ENCODE peak calls at places on chromosomes 5 and 9, in five cellular contexts. M, X, I, N and D are unnamed samples.

GRCh38 chr5:68711311-68712200 is 382.3 kb upstream of the SLC30A5 start:
- DNase-seq in M (no peak), X (no peak), I (no peak), N (peak; percentile 33), D (no peak)

GRCh38 chr5:170361600-170361999 is 27.6 kb downstream of the KCNMB1 start:
- DNase-seq in M (no peak), X (no peak), I (no peak), N (no peak), D (no peak)

GRCh38 chr9:133133680-133134418 is 12.8 kb upstream of the RALGDS start:
- DNase-seq in M (peak; percentile 96), X (peak; percentile 72), I (peak; percentile 99), N (peak; percentile 96), D (peak; percentile 95)

GRCh38 chr9:82152181-82152580 is 163.6 kb downstream of the SPATA31D1 start:
- DNase-seq in M (no peak), X (no peak), I (peak; percentile 11), N (no peak), D (peak; percentile 67)

GRCh38 chr5:130141689-130142320 is 237.5 kb downstream of the CHSY3 start:
- DNase-seq in M (peak; percentile 66), X (no peak), I (peak; percentile 52), N (peak; percentile 7), D (no peak)

GRCh38 chr9:135215571-135216161 is 128.2 kb downstream of the OLFM1 start:
- DNase-seq in M (peak; percentile 43), X (no peak), I (peak; percentile 57), N (no peak), D (peak; percentile 21)

GRCh38 chr5:96434201-96434645 is 1.2 kb upstream of the PCSK1 start:
- DNase-seq in M (peak; percentile 80), X (no peak), I (peak; percentile 67), N (peak; percentile 59), D (peak; percentile 76)

GRCh38 chr5:45542421-45542820 is 153.8 kb downstream of the HCN1 start:
- DNase-seq in M (peak; percentile 0), X (no peak), I (no peak), N (no peak), D (no peak)

GRCh38 chr5:58133631-58134296 is 326.1 kb downstream of the PLK2 start:
- DNase-seq in M (peak; percentile 65), X (no peak), I (peak; percentile 11), N (no peak), D (peak; percentile 60)

GRCh38 chr9:92196909-92197308 is 81.7 kb upstream of the SPTLC1 start:
- DNase-seq in M (peak; percentile 46), X (no peak), I (peak; percentile 84), N (no peak), D (peak; percentile 59)

GRCh38 chr5:155616779-155617392 is 603.3 kb downstream of the KIF4B start:
- DNase-seq in M (peak; percentile 0), X (no peak), I (peak; percentile 16), N (peak; percentile 49), D (no peak)

GRCh38 chr9:135487281-135488012 is 7.9 kb downstream of the PPP1R26 start:
- DNase-seq in M (no peak), X (no peak), I (no peak), N (no peak), D (no peak)

GRCh38 chr9:131407717-131408195 is 13.9 kb downstream of the PRRC2B start:
- DNase-seq in M (peak; percentile 59), X (no peak), I (no peak), N (peak; percentile 60), D (peak; percentile 29)

GRCh38 chr5:79025054-79025465 is 40.0 kb upstream of the ARSB start:
- DNase-seq in M (peak; percentile 80), X (no peak), I (peak; percentile 47), N (peak; percentile 53), D (peak; percentile 47)

GRCh38 chr9:34899535-34900158 is 58.4 kb upstream of the PHF24 start:
- DNase-seq in M (peak; percentile 76), X (peak; percentile 60), I (peak; percentile 76), N (peak; percentile 85), D (peak; percentile 71)

GRCh38 chr5:14144586-14145355 is 1.6 kb downstream of the TRIO start:
- DNase-seq in M (peak; percentile 54), X (no peak), I (peak; percentile 91), N (peak; percentile 21), D (peak; percentile 75)

GRCh38 chr5:161851691-161852299 is 3.9 kb downstream of the GABRA1 start:
- DNase-seq in M (peak; percentile 0), X (no peak), I (peak; percentile 3), N (no peak), D (no peak)

GRCh38 chr5:149030392-149030791 is 32.5 kb downstream of the SH3TC2 start:
- DNase-seq in M (no peak), X (no peak), I (no peak), N (no peak), D (peak; percentile 68)

GRCh38 chr5:14685757-14686156 is 21.2 kb downstream of the OTULIN start:
- DNase-seq in M (peak; percentile 77), X (no peak), I (peak; percentile 55), N (peak; percentile 59), D (peak; percentile 63)